ENCODE peak calls at places on chromosome 11, in ten cellular contexts. U, N, P, Q, J, W, S, H, A and V are unnamed samples.

GRCh38 chr11:64777449-64778222 is 706 bp downstream of the SF1 start:
- DNase-seq in U (peak), N (peak), P (peak), Q (peak), J (peak), W (peak), S (peak), H (peak), A (peak), V (peak)

GRCh38 chr11:88213406-88213805 is 38.2 kb upstream of the RAB38 start:
- DNase-seq in U (no peak), N (no peak), P (no peak), Q (no peak), J (no peak), W (no peak), S (no peak), H (no peak), A (no peak), V (no peak)

GRCh38 chr11:118276422-118276821 is 12.3 kb upstream of the MPZL2 start:
- DNase-seq in U (no peak), N (no peak), P (no peak), Q (no peak), J (no peak), W (no peak), S (no peak), H (no peak), A (no peak), V (no peak)

GRCh38 chr11:130471731-130472433 is 23.4 kb downstream of the ADAMTS15 start:
- DNase-seq in U (no peak), N (no peak), P (no peak), Q (no peak), J (no peak), W (no peak), S (no peak), H (no peak), A (no peak), V (no peak)

GRCh38 chr11:47918882-47919495 is 61.4 kb upstream of the PTPRJ start:
- DNase-seq in U (no peak), N (no peak), P (no peak), Q (no peak), J (no peak), W (peak), S (no peak), H (no peak), A (no peak), V (no peak)

GRCh38 chr11:78034623-78035022 is 11.5 kb upstream of the KCTD14 start:
- DNase-seq in U (no peak), N (no peak), P (no peak), Q (no peak), J (no peak), W (no peak), S (no peak), H (peak), A (no peak), V (no peak)

GRCh38 chr11:115334932-115335788 is 169.1 kb downstream of the CADM1 start:
- DNase-seq in U (peak), N (no peak), P (no peak), Q (no peak), J (peak), W (peak), S (no peak), H (no peak), A (no peak), V (peak)

GRCh38 chr11:1301220-1302000 is 8.0 kb downstream of the TOLLIP start:
- DNase-seq in U (no peak), N (no peak), P (no peak), Q (no peak), J (no peak), W (no peak), S (no peak), H (peak), A (no peak), V (no peak)

GRCh38 chr11:42947405-42947804 is 364.4 kb upstream of the API5 start:
- DNase-seq in U (no peak), N (no peak), P (no peak), Q (no peak), J (no peak), W (no peak), S (no peak), H (no peak), A (no peak), V (no peak)

GRCh38 chr11:44507491-44507890 is 58.0 kb upstream of the CD82 start:
- DNase-seq in U (no peak), N (no peak), P (no peak), Q (no peak), J (no peak), W (peak), S (no peak), H (no peak), A (no peak), V (no peak)

GRCh38 chr11:17558025-17558780 is 11.1 kb downstream of the OTOG start:
- DNase-seq in U (no peak), N (no peak), P (peak), Q (no peak), J (no peak), W (no peak), S (no peak), H (no peak), A (no peak), V (no peak)

GRCh38 chr11:112631333-112631732 is 329.9 kb upstream of the NCAM1 start:
- DNase-seq in U (no peak), N (no peak), P (no peak), Q (no peak), J (no peak), W (no peak), S (no peak), H (no peak), A (no peak), V (no peak)

GRCh38 chr11:63622318-63622717 is 8.1 kb upstream of the PLAAT3 start:
- DNase-seq in U (no peak), N (no peak), P (no peak), Q (no peak), J (no peak), W (peak), S (no peak), H (peak), A (no peak), V (no peak)

GRCh38 chr11:81449588-81450155 is 1284.0 kb downstream of the FAM181B start:
- DNase-seq in U (no peak), N (no peak), P (no peak), Q (no peak), J (no peak), W (peak), S (no peak), H (no peak), A (no peak), V (no peak)

GRCh38 chr11:69614085-69614484 is 26.9 kb upstream of the CCND1 start:
- DNase-seq in U (no peak), N (no peak), P (no peak), Q (no peak), J (no peak), W (no peak), S (no peak), H (no peak), A (no peak), V (no peak)

GRCh38 chr11:113242767-113243397 is 71.5 kb upstream of the TTC12 start:
- DNase-seq in U (no peak), N (no peak), P (no peak), Q (no peak), J (peak), W (no peak), S (no peak), H (peak), A (no peak), V (no peak)

GRCh38 chr11:46743693-46744339 is 24.8 kb downstream of the F2 start:
- DNase-seq in U (no peak), N (no peak), P (no peak), Q (no peak), J (no peak), W (no peak), S (no peak), H (no peak), A (no peak), V (no peak)

GRCh38 chr11:77250881-77251640 is 50.4 kb downstream of the GDPD4 start:
- DNase-seq in U (no peak), N (no peak), P (no peak), Q (no peak), J (peak), W (no peak), S (no peak), H (no peak), A (no peak), V (no peak)

GRCh38 chr11:3161720-3162409 is 3.2 kb downstream of the OSBPL5 start:
- DNase-seq in U (no peak), N (no peak), P (peak), Q (no peak), J (no peak), W (no peak), S (no peak), H (peak), A (no peak), V (peak)

GRCh38 chr11:87301785-87302540 is 264.2 kb downstream of the TMEM135 start:
- DNase-seq in U (no peak), N (no peak), P (no peak), Q (no peak), J (no peak), W (no peak), S (no peak), H (no peak), A (no peak), V (no peak)

GRCh38 chr11:70618471-70619101 is 220.3 kb downstream of the CTTN start:
- DNase-seq in U (no peak), N (no peak), P (no peak), Q (no peak), J (no peak), W (no peak), S (peak), H (no peak), A (no peak), V (no peak)

GRCh38 chr11:43920598-43921419 is 21.6 kb upstream of the C11orf96 start:
- DNase-seq in U (no peak), N (no peak), P (peak), Q (no peak), J (peak), W (peak), S (peak), H (no peak), A (peak), V (no peak)

GRCh38 chr11:40306938-40307548 is 1152.4 kb downstream of the LRRC4C start:
- DNase-seq in U (peak), N (no peak), P (no peak), Q (no peak), J (peak), W (peak), S (peak), H (peak), A (no peak), V (peak)

GRCh38 chr11:2525166-2525861 is 80.5 kb downstream of the KCNQ1 start:
- DNase-seq in U (no peak), N (no peak), P (peak), Q (peak), J (no peak), W (no peak), S (peak), H (no peak), A (no peak), V (no peak)

GRCh38 chr11:116175707-116176106 is 597.1 kb downstream of the BUD13 start:
- DNase-seq in U (no peak), N (no peak), P (no peak), Q (no peak), J (no peak), W (no peak), S (no peak), H (no peak), A (no peak), V (no peak)

GRCh38 chr11:108559340-108559739 is 34.2 kb downstream of the EXPH5 start:
- DNase-seq in U (no peak), N (no peak), P (no peak), Q (no peak), J (peak), W (peak), S (no peak), H (no peak), A (peak), V (no peak)

GRCh38 chr11:12540913-12541587 is 133.2 kb upstream of the TEAD1 start:
- DNase-seq in U (no peak), N (no peak), P (peak), Q (no peak), J (peak), W (no peak), S (no peak), H (peak), A (peak), V (no peak)

GRCh38 chr11:116580828-116581227 is 192.0 kb downstream of the BUD13 start:
- DNase-seq in U (no peak), N (no peak), P (peak), Q (no peak), J (no peak), W (no peak), S (no peak), H (peak), A (no peak), V (no peak)

GRCh38 chr11:111977141-111978027 is 40.2 kb downstream of the DIXDC1 start:
- DNase-seq in U (peak), N (no peak), P (no peak), Q (no peak), J (peak), W (no peak), S (peak), H (peak), A (no peak), V (peak)

GRCh38 chr11:82261367-82261766 is 472.3 kb downstream of the FAM181B start:
- DNase-seq in U (no peak), N (no peak), P (no peak), Q (no peak), J (no peak), W (no peak), S (no peak), H (no peak), A (no peak), V (no peak)

GRCh38 chr11:57359896-57360690 is 20.9 kb downstream of the PRG3 start:
- DNase-seq in U (no peak), N (no peak), P (peak), Q (no peak), J (no peak), W (no peak), S (no peak), H (no peak), A (no peak), V (no peak)

GRCh38 chr11:2570841-2571597 is 126.2 kb downstream of the KCNQ1 start:
- DNase-seq in U (no peak), N (no peak), P (no peak), Q (no peak), J (no peak), W (no peak), S (no peak), H (no peak), A (no peak), V (no peak)

GRCh38 chr11:77752518-77752917 is 68.0 kb downstream of the RSF1 start:
- DNase-seq in U (no peak), N (no peak), P (no peak), Q (no peak), J (no peak), W (no peak), S (peak), H (peak), A (no peak), V (no peak)

GRCh38 chr11:69499216-69499945 is 17.9 kb downstream of the LINC01488 start:
- DNase-seq in U (no peak), N (no peak), P (no peak), Q (no peak), J (no peak), W (no peak), S (no peak), H (no peak), A (no peak), V (peak)

GRCh38 chr11:6572215-6572614 is 31.2 kb downstream of the RRP8 start:
- DNase-seq in U (no peak), N (no peak), P (no peak), Q (no peak), J (peak), W (no peak), S (no peak), H (no peak), A (peak), V (no peak)